ENCODE peak calls at places on chromosomes 2 and 18, in seven cellular contexts. M is AG10803, Y is GM03348, R is anterior cingulate cortex, D is left kidney, U is NCI-H226, Z is nucleus accumbens. Q is an unnamed sample.

GRCh38 chr18:68436485-68436884 is 278.4 kb downstream of the TMX3 start:
- DNase-seq in Y (no peak), U (peak), D (no peak), M (peak), Z (no peak), R (no peak), Q (no peak)

GRCh38 chr2:180573951-180574350 is 406.5 kb upstream of the UBE2E3 start:
- DNase-seq in D (no peak), Y (no peak), R (no peak), M (no peak), U (peak), Z (no peak), Q (no peak)

GRCh38 chr2:231332872-231333500 is 62.5 kb upstream of the B3GNT7 start:
- DNase-seq in Z (no peak), Y (no peak), D (no peak), M (no peak), U (no peak), R (no peak), Q (no peak)

GRCh38 chr2:20584637-20585321 is 66.1 kb downstream of the HS1BP3 start:
- DNase-seq in D (peak), Z (peak), Y (peak), M (peak), R (no peak), U (peak), Q (peak)

GRCh38 chr2:9244985-9245544 is 38.5 kb downstream of the ASAP2 start:
- DNase-seq in Y (no peak), M (no peak), R (no peak), U (no peak), D (no peak), Z (no peak), Q (no peak)

GRCh38 chr2:96091711-96092579 is 24.4 kb downstream of the ADRA2B start:
- DNase-seq in Y (no peak), D (no peak), U (no peak), Z (no peak), R (no peak), M (no peak), Q (no peak)

GRCh38 chr2:85710687-85711577 is 16.8 kb downstream of the GNLY start:
- DNase-seq in U (no peak), D (peak), Y (no peak), M (peak), R (no peak), Z (peak), Q (no peak)

GRCh38 chr2:111975053-111975552 is 76.7 kb downstream of the MERTK start:
- DNase-seq in M (peak), R (no peak), Y (peak), U (peak), Z (no peak), D (no peak), Q (no peak)

GRCh38 chr2:219581346-219581745 is 9.2 kb downstream of the INHA start:
- DNase-seq in Z (no peak), U (no peak), M (no peak), R (no peak), D (no peak), Y (no peak), Q (no peak)

GRCh38 chr2:109260886-109261700 is 132.1 kb downstream of the SH3RF3 start:
- DNase-seq in D (peak), Y (peak), M (peak), R (no peak), Z (no peak), U (peak), Q (no peak)

GRCh38 chr2:1708476-1709334 is 35.6 kb downstream of the PXDN start:
- DNase-seq in R (no peak), Z (no peak), M (no peak), D (no peak), U (no peak), Y (no peak), Q (no peak)

GRCh38 chr2:8026381-8026780 is 655.5 kb upstream of the ID2 start:
- DNase-seq in M (no peak), Z (no peak), Y (no peak), U (no peak), R (no peak), D (no peak), Q (no peak)

GRCh38 chr2:62727259-62727867 is 21.9 kb downstream of the EHBP1 start:
- DNase-seq in Y (no peak), Z (no peak), R (no peak), M (no peak), D (no peak), U (no peak), Q (no peak)

GRCh38 chr2:211035548-211036185 is 479.3 kb downstream of the CPS1 start:
- DNase-seq in R (no peak), U (no peak), D (peak), Z (no peak), Y (peak), M (peak), Q (peak)

GRCh38 chr18:63736856-63737255 is 34.1 kb downstream of the SERPINB11 start:
- DNase-seq in Z (no peak), M (no peak), U (peak), D (no peak), Y (no peak), R (no peak), Q (no peak)

GRCh38 chr2:234491281-234491680 is 5.6 kb downstream of the ARL4C start:
- DNase-seq in U (no peak), M (peak), Y (no peak), D (no peak), Z (no peak), R (no peak), Q (no peak)

GRCh38 chr2:230877131-230877736 is 12.5 kb downstream of the ITM2C start:
- DNase-seq in M (no peak), D (no peak), U (no peak), Y (no peak), Z (no peak), R (no peak), Q (no peak)

GRCh38 chr2:119326938-119327337 is 39.7 kb downstream of the C2orf76 start:
- DNase-seq in Z (no peak), M (no peak), R (no peak), Y (no peak), D (no peak), U (no peak), Q (no peak)

Q was measured in globus pallidus.